ENCODE peak calls at places on chromosomes 11 and 22, in five cellular contexts. R is mesendoderm, T is IMR-90, H is H9, V is H1. M is an unnamed sample.

GRCh38 chr11:132311703-132312102 is 941.3 kb downstream of the NTM start:
- DNase-seq in H (no peak), T (no peak), V (no peak), R (no peak), M (no peak)

GRCh38 chr22:32852346-32853251 is 51.1 kb downstream of the TIMP3 start:
- DNase-seq in R (no peak), H (no peak), T (no peak), V (no peak), M (no peak)

GRCh38 chr22:45656577-45656976 is 15.1 kb upstream of the ATXN10 start:
- DNase-seq in V (no peak), H (no peak), R (no peak), T (peak; percentile 43), M (no peak)

GRCh38 chr11:75924966-75925784 is 110.2 kb downstream of the UVRAG start:
- DNase-seq in V (no peak), H (no peak), T (no peak), R (no peak), M (no peak)

GRCh38 chr11:65242389-65242788 is 19.4 kb upstream of the POLA2 start:
- DNase-seq in T (no peak), R (no peak), V (no peak), H (no peak), M (no peak)

GRCh38 chr11:112363527-112363926 is 102.9 kb upstream of the PLET1 start:
- DNase-seq in R (no peak), T (peak; percentile 60), H (no peak), V (no peak), M (no peak)

GRCh38 chr11:111097191-111097590 is 148.3 kb upstream of the POU2AF2 start:
- DNase-seq in T (peak; percentile 62), V (no peak), R (peak; percentile 78), H (peak; percentile 90), M (no peak)

GRCh38 chr22:27391092-27391770 is 410.3 kb downstream of the MN1 start:
- DNase-seq in T (no peak), R (peak; percentile 41), V (no peak), H (no peak), M (no peak)

GRCh38 chr22:43826142-43827093 is 14.3 kb upstream of the EFCAB6 start:
- DNase-seq in V (peak; percentile 43), T (peak; percentile 81), H (peak; percentile 21), R (no peak), M (no peak)

GRCh38 chr11:47992959-47993820 is 12.8 kb downstream of the PTPRJ start:
- DNase-seq in T (peak; percentile 89), H (no peak), V (no peak), R (peak; percentile 83), M (no peak)

GRCh38 chr11:92866679-92867282 is 102.7 kb upstream of the MTNR1B start:
- DNase-seq in R (no peak), T (no peak), H (no peak), V (no peak), M (no peak)

GRCh38 chr22:39478461-39478860 is 21.6 kb downstream of the MGAT3 start:
- DNase-seq in T (peak; percentile 6), H (peak; percentile 69), V (peak; percentile 85), R (no peak), M (no peak)

GRCh38 chr11:119481667-119482400 is 58.9 kb upstream of the THY1 start:
- DNase-seq in H (no peak), T (no peak), V (no peak), R (no peak), M (no peak)
- H2BK15ac ChIP-seq in H (no peak overlapping the region), T (no peak overlapping the region), V (peak overlapping the region; percentile 61), R (no peak overlapping the region), M (peak overlapping the region; percentile 90)

GRCh38 chr11:2754008-2754407 is 54.2 kb upstream of the KCNQ1OT1 start:
- DNase-seq in R (no peak), H (no peak), V (no peak), T (no peak), M (no peak)

GRCh38 chr11:2750601-2751522 is 51.1 kb upstream of the KCNQ1OT1 start:
- DNase-seq in V (no peak), H (no peak), T (no peak), R (no peak), M (no peak)

GRCh38 chr11:2752204-2752772 is 52.5 kb upstream of the KCNQ1OT1 start:
- DNase-seq in V (no peak), R (no peak), H (no peak), T (peak; percentile 32), M (no peak)

GRCh38 chr11:2751523-2752203 is 51.9 kb upstream of the KCNQ1OT1 start:
- DNase-seq in V (no peak), H (no peak), T (no peak), R (no peak), M (no peak)

GRCh38 chr11:2752923-2753322 is 53.1 kb upstream of the KCNQ1OT1 start:
- DNase-seq in H (no peak), R (no peak), V (no peak), T (peak; percentile 19), M (no peak)
- H2AK5ac ChIP-seq in H (no peak overlapping the region), R (no peak overlapping the region), V (no peak overlapping the region), T (no peak overlapping the region), M (peak overlapping the region; percentile 32)

GRCh38 chr11:96052921-96053631 is 129.2 kb upstream of the MTMR2 start:
- DNase-seq in T (peak; percentile 62), R (no peak), V (no peak), H (no peak), M (no peak)
- H3K4me1 ChIP-seq in T (peaks cover 33% of the 10 kb centered on the region), R (peaks cover 6% of the 10 kb centered on the region), V (peaks cover 6% of the 10 kb centered on the region), H (peaks cover 2% of the 10 kb centered on the region), M (peaks cover 52% of the 10 kb centered on the region)

DNA sequence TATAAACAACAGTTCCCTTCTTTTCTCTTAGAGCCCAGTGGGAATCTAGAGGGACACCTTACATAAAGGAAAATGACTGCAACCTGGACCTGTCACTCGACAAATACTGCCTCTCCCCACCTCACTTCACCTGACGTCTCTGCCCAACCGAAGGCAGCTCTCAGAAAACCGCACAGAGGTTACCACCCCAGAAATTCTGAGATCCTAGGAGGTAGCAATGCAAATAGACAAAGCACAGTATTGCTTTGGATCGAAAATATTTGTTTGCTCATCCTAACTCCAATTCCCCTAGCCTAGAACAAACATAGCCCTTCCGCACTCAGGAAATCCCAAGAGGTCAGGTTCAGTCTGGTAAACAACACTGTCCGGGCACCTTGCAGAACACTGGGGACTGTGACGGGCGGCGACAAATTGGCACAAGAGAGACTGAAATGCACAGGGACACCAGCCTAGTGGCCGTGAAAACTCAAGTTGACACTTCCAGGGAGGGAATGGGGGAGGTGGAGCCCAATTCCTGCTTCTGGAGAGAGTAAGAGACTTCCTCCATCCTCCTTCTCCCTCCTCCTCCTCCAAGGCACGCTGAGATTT is 420 bp upstream of the TRIM44 start:
- DNase-seq in R (no peak), V (no peak), T (no peak), H (no peak), M (no peak)
- H2BK15ac ChIP-seq in R (no peak overlapping the region), V (peak overlapping the region; percentile 72), T (peak overlapping the region; percentile 91), H (no peak overlapping the region), M (peak overlapping the region; percentile 22)

M was measured in neuronal stem cell.